ENCODE peak calls at places on chromosomes 6 and 20, in ten cellular contexts. I is lung, M is uterus, X is stomach, N is AG04450, J is aorta, A is heart right ventricle, P is spleen, O is neural progenitor cell, U is GM23248. V is an unnamed sample. For H3K9me3, the result is how much of the 10 kb centered on the place peaks cover.

GRCh38 chr6:124798942-124799496 is 163.2 kb upstream of the RNF217 start:
- DNase-seq in I (no peak), M (no peak), X (no peak), N (no peak), J (no peak), A (no peak), P (no peak), O (no peak), U (peak), V (no peak)

GRCh38 chr6:5143625-5144311 is 58.6 kb downstream of the PPP1R3G start:
- DNase-seq in I (peak), M (peak), X (peak), N (peak), J (peak), A (peak), P (peak), O (peak), U (peak), V (peak)

GRCh38 chr20:63469713-63470101 is 2.7 kb downstream of the KCNQ2 start:
- DNase-seq in I (no peak), M (no peak), X (no peak), N (no peak), J (no peak), A (no peak), P (no peak), O (no peak), U (no peak), V (no peak)

GRCh38 chr20:59508729-59509128 is 95.6 kb upstream of the PHACTR3 start:
- DNase-seq in I (no peak), M (no peak), X (no peak), N (no peak), J (no peak), A (no peak), P (no peak), O (no peak), U (no peak), V (no peak)

GRCh38 chr6:15522026-15522425 is 140.8 kb downstream of the DTNBP1 start:
- DNase-seq in I (no peak), M (no peak), X (no peak), N (no peak), J (peak), A (no peak), P (peak), O (no peak), U (no peak), V (no peak)

GRCh38 chr6:33628401-33628964 is 7.4 kb downstream of the ITPR3 start:
- DNase-seq in I (no peak), M (no peak), X (no peak), N (no peak), J (no peak), A (no peak), P (no peak), O (no peak), U (peak), V (no peak)

GRCh38 chr6:51199272-51199671 is 380.6 kb downstream of the TFAP2B start:
- DNase-seq in I (no peak), M (no peak), X (no peak), N (no peak), J (no peak), A (no peak), P (no peak), O (no peak), U (no peak), V (no peak)

GRCh38 chr20:64212750-64213149 is 42.8 kb upstream of the PCMTD2 start:
- DNase-seq in I (no peak), M (peak), X (peak), N (no peak), J (no peak), A (peak), P (no peak), O (no peak), U (peak), V (no peak)

GRCh38 chr20:62186887-62187866 is 4.3 kb downstream of the MTG2 start:
- DNase-seq in I (no peak), M (no peak), X (no peak), N (no peak), J (no peak), A (no peak), P (peak), O (no peak), U (peak), V (no peak)

GRCh38 chr6:130070747-130071146 is 52.4 kb downstream of the L3MBTL3 start:
- DNase-seq in I (no peak), M (no peak), X (no peak), N (no peak), J (no peak), A (no peak), P (no peak), O (peak), U (peak), V (no peak)

GRCh38 chr20:43770342-43770741 is 43.5 kb upstream of the GTSF1L start:
- DNase-seq in I (no peak), M (no peak), X (no peak), N (no peak), J (no peak), A (no peak), P (no peak), O (no peak), U (no peak), V (no peak)

GRCh38 chr6:132401120-132401940 is at the start of gene MOXD1:
- DNase-seq in I (no peak), M (peak), X (peak), N (no peak), J (peak), A (peak), P (peak), O (peak), U (peak), V (peak)

GRCh38 chr6:118581489-118581959 is 33.4 kb downstream of the PLN start:
- DNase-seq in I (no peak), M (no peak), X (peak), N (no peak), J (no peak), A (no peak), P (no peak), O (no peak), U (peak), V (peak)

GRCh38 chr6:118577972-118578371 is 29.9 kb downstream of the PLN start:
- DNase-seq in I (no peak), M (no peak), X (no peak), N (no peak), J (no peak), A (no peak), P (no peak), O (no peak), U (no peak), V (no peak)

GRCh38 chr6:118578617-118579016 is 30.5 kb downstream of the PLN start:
- DNase-seq in I (no peak), M (no peak), X (no peak), N (no peak), J (no peak), A (no peak), P (no peak), O (no peak), U (peak), V (no peak)

GRCh38 chr6:118580585-118581419 is 32.7 kb downstream of the PLN start:
- DNase-seq in I (peak), M (no peak), X (no peak), N (peak), J (no peak), A (no peak), P (no peak), O (peak), U (peak), V (peak)

DNA sequence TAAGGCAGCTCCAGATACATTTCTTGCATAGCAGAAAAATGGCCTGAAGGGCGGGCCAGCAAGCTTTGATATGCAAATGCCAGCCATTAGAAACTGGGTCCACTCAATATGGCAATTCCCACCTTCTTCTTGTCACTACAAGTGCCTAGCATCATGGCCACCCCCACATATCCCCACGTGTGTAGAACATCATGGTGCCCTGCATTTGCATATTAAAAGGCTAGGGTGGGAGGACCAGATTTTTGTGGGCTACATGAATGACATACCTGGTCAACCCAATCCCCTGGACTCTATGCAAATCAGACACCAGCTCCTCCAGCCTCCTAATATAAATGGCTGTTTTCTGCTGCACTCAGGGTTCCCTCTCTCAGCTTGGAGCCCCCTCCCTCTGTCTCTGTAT is 31.7 kb downstream of the PLN start:
- DNase-seq in I (no peak), M (no peak), X (no peak), N (no peak), J (no peak), A (no peak), P (no peak), O (no peak), U (no peak), V (no peak)
- H3K9me3 ChIP-seq in I (under half), M (under half), X (under half), N (under half), J (under half), A (half or more), P (half or more), O (under half), U (under half), V (under half)

DNA sequence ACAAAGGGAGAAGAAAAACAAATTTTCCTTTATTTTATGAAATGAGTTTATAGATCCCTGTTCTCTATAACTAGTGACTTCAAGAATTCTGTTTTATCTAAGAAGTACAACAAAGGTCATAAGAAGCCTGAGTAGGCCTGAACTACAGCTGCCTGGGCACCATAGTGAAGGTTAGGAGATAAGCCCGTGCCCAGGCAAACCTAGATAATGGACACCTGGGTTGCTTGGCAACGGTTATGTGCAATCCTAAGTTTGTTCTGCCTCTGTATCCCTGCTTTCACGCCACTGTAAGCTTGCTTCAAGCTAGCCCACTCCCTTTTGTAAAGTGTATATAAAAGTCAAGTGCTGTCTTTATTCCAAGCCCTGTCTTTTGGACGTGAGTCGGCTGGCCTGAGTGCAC is 23.2 kb downstream of the SCGN start:
- DNase-seq in I (no peak), M (no peak), X (peak), N (no peak), J (no peak), A (no peak), P (no peak), O (no peak), U (no peak), V (no peak)
- H3K9me3 ChIP-seq in I (under half), M (under half), X (under half), N (under half), J (under half), A (under half), P (under half), O (under half), U (under half), V (under half)

DNA sequence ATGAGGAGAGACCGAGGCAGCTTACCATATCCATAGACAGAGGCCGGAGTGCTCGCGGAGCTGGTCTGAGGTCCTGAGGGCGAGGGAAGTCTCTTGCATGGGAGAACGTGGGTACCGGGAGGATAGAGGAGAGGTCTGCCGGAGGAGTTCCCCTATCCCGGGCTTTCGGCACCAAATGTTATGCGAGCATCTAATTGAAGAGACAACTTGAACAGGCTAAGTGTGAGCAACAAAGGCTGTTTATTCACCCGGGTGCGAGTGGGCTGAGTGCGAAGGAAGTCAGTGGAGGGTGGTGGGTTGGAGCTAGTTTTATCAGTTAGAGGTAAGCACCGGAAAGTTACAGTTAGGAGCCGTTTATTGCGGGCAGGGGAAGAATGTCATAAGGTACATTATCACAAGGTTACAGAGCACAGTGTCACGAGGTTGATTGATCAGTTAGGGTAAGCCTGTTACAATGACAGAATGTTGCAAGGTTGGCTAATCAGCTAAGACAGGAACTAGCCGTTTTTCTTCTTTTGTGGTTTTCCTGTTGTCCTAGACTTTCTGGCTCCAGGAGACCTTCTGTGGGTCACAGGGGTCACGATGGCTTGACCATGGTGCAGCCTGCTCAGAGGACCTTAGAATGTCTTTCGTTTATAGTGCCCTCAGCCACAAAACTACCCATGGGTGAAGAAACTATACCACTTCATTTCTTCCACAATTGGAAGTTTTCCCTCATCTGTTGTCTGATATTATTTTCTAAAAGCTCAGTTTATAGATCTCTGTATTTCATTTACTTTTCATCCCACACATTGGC is 746.0 kb upstream of the ADGRB3 start:
- DNase-seq in I (no peak), M (no peak), X (no peak), N (no peak), J (no peak), A (no peak), P (no peak), O (no peak), U (no peak), V (no peak)
- H3K9me3 ChIP-seq in I (under half), M (under half), X (under half), N (under half), J (under half), A (under half), P (under half), O (under half), U (under half), V (under half)

DNA sequence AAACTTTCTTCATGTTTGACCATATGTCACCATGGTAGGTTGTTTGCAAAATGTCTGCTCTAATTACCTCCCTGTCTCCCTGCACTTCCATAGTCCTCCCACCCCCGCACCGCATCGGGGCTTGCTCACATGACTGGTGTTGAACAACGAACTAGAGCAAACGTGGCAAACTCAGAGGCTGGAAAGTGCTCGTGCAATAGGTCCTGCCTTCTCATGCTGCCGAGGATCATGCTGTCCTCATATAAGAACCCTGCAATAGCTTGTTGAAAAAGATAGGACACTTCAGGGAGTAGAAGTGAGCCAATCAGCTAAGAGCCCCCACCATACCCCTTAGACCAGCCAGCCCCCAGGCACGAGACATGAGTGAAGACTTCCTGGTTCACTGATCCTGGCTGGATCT is 219.2 kb downstream of the C6orf118 start:
- DNase-seq in I (no peak), M (no peak), X (no peak), N (no peak), J (no peak), A (no peak), P (no peak), O (no peak), U (peak), V (no peak)
- H3K9me3 ChIP-seq in I (under half), M (under half), X (under half), N (under half), J (under half), A (under half), P (under half), O (under half), U (under half), V (under half)

GRCh38 chr6:137182654-137183073 is 9.2 kb upstream of the IL22RA2 start:
- DNase-seq in I (no peak), M (no peak), X (no peak), N (no peak), J (no peak), A (no peak), P (no peak), O (no peak), U (no peak), V (no peak)
- H3K9me3 ChIP-seq in I (under half), M (under half), X (half or more), N (under half), J (under half), A (half or more), P (half or more), O (under half), U (under half), V (under half)

DNA sequence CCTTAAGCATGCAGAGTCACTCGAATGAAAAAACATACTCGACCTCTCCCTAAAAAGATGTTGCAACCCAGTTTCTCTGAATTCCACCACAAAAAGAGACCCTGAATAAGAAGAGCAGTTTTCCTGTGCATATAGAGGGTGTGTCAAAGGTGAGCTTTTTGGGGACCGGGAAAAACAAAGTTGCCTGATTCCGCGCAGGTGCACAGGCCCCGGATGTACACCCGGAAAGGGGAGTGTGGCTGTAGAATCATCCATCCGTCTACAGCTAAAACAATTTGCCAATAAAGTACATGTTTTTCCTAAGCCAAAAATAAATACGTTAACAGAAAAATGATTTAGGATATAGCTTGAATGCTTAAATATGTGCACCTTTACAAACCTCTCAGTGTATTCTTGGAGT is 41.2 kb upstream of the IRF4 start:
- DNase-seq in I (no peak), M (no peak), X (no peak), N (no peak), J (no peak), A (no peak), P (no peak), O (no peak), U (no peak), V (no peak)
- H3K9me3 ChIP-seq in I (under half), M (under half), X (under half), N (half or more), J (under half), A (under half), P (under half), O (under half), U (under half), V (under half)